ENCODE peak calls at places on chromosomes 11 and 22, in ten cellular contexts. S, I, D, G, B, A, E, R, Z and W are unnamed samples.

GRCh38 chr22:39721456-39722325 is 151.1 kb downstream of the CACNA1I start:
- DNase-seq in S (no peak), I (no peak), D (peak), G (no peak), B (peak), A (no peak), E (no peak), R (no peak), Z (no peak), W (no peak)

GRCh38 chr11:10317776-10318526 is 13.1 kb downstream of the ADM start:
- DNase-seq in S (no peak), I (no peak), D (no peak), G (no peak), B (no peak), A (no peak), E (no peak), R (no peak), Z (no peak), W (no peak)

GRCh38 chr11:134471341-134472187 is 59.5 kb upstream of the B3GAT1 start:
- DNase-seq in S (no peak), I (no peak), D (peak), G (no peak), B (no peak), A (no peak), E (no peak), R (no peak), Z (no peak), W (no peak)

GRCh38 chr11:1966531-1966930 is 19.4 kb downstream of the MRPL23 start:
- DNase-seq in S (no peak), I (no peak), D (no peak), G (no peak), B (no peak), A (no peak), E (no peak), R (no peak), Z (no peak), W (no peak)

GRCh38 chr11:104623518-104623917 is 274.7 kb downstream of the CASP12 start:
- DNase-seq in S (no peak), I (no peak), D (no peak), G (no peak), B (no peak), A (peak), E (no peak), R (no peak), Z (no peak), W (no peak)

GRCh38 chr22:19806213-19807160 is 45.9 kb downstream of the TBX1 start:
- DNase-seq in S (no peak), I (no peak), D (no peak), G (no peak), B (peak), A (peak), E (no peak), R (peak), Z (no peak), W (peak)

GRCh38 chr11:30608534-30608933 is 22.4 kb upstream of the MPPED2 start:
- DNase-seq in S (no peak), I (no peak), D (no peak), G (peak), B (no peak), A (no peak), E (no peak), R (no peak), Z (no peak), W (no peak)

GRCh38 chr22:50699754-50700386 is 27.2 kb downstream of the SHANK3 start:
- DNase-seq in S (no peak), I (no peak), D (no peak), G (peak), B (peak), A (no peak), E (no peak), R (no peak), Z (peak), W (no peak)

GRCh38 chr11:2275334-2276279 is 5.2 kb upstream of the ASCL2 start:
- DNase-seq in S (no peak), I (no peak), D (peak), G (no peak), B (peak), A (no peak), E (no peak), R (no peak), Z (no peak), W (no peak)

GRCh38 chr11:65426839-65427690 is 4.5 kb downstream of the NEAT1 start:
- DNase-seq in S (no peak), I (no peak), D (no peak), G (peak), B (peak), A (peak), E (no peak), R (no peak), Z (no peak), W (no peak)

GRCh38 chr11:18243783-18244362 is 4.6 kb downstream of the SAA2 start:
- DNase-seq in S (peak), I (peak), D (no peak), G (peak), B (no peak), A (peak), E (peak), R (no peak), Z (no peak), W (peak)

GRCh38 chr22:18000441-18001039 is 23.8 kb downstream of the MICAL3 start:
- DNase-seq in S (no peak), I (peak), D (no peak), G (peak), B (no peak), A (no peak), E (no peak), R (no peak), Z (no peak), W (no peak)

GRCh38 chr11:120168108-120168959 is 30.4 kb upstream of the TRIM29 start:
- DNase-seq in S (no peak), I (no peak), D (no peak), G (no peak), B (no peak), A (no peak), E (no peak), R (no peak), Z (no peak), W (no peak)

GRCh38 chr22:36540867-36541642 is 12.1 kb upstream of the EIF3D start:
- DNase-seq in S (no peak), I (no peak), D (no peak), G (peak), B (no peak), A (peak), E (no peak), R (no peak), Z (no peak), W (peak)

GRCh38 chr22:34638128-34638527 is 427.8 kb upstream of the ISX start:
- DNase-seq in S (no peak), I (no peak), D (no peak), G (no peak), B (no peak), A (no peak), E (no peak), R (no peak), Z (no peak), W (no peak)

GRCh38 chr11:45876401-45876800 is 9.1 kb upstream of the MAPK8IP1 start:
- DNase-seq in S (no peak), I (no peak), D (no peak), G (peak), B (no peak), A (no peak), E (no peak), R (no peak), Z (no peak), W (no peak)

GRCh38 chr11:2300290-2300935 is 1.3 kb downstream of the C11orf21 start:
- DNase-seq in S (no peak), I (no peak), D (peak), G (no peak), B (peak), A (no peak), E (no peak), R (no peak), Z (no peak), W (no peak)

GRCh38 chr22:40394607-40395006 is 24.2 kb downstream of the SGSM3 start:
- DNase-seq in S (no peak), I (no peak), D (no peak), G (no peak), B (no peak), A (no peak), E (no peak), R (no peak), Z (no peak), W (no peak)

GRCh38 chr11:123719452-123719851 is 22.0 kb downstream of the ZNF202 start:
- DNase-seq in S (no peak), I (no peak), D (no peak), G (no peak), B (no peak), A (peak), E (no peak), R (no peak), Z (no peak), W (no peak)

GRCh38 chr11:19970944-19971343 is 189.3 kb downstream of the DBX1 start:
- DNase-seq in S (no peak), I (no peak), D (no peak), G (no peak), B (no peak), A (no peak), E (no peak), R (no peak), Z (no peak), W (no peak)

GRCh38 chr11:69669486-69669885 is 5.7 kb downstream of the LTO1 start:
- DNase-seq in S (no peak), I (no peak), D (no peak), G (no peak), B (no peak), A (no peak), E (no peak), R (no peak), Z (no peak), W (no peak)

GRCh38 chr11:26953770-26954392 is 40.0 kb upstream of the FIBIN start:
- DNase-seq in S (no peak), I (no peak), D (no peak), G (no peak), B (no peak), A (peak), E (no peak), R (no peak), Z (no peak), W (no peak)

GRCh38 chr11:128796275-128796674 is 70.8 kb downstream of the KCNJ1 start:
- DNase-seq in S (no peak), I (no peak), D (no peak), G (no peak), B (no peak), A (no peak), E (no peak), R (no peak), Z (no peak), W (no peak)

GRCh38 chr11:111736191-111736590 is 30.0 kb downstream of the PPP2R1B start:
- DNase-seq in S (peak), I (no peak), D (no peak), G (no peak), B (no peak), A (no peak), E (no peak), R (no peak), Z (no peak), W (no peak)

GRCh38 chr22:43921361-43921760 is 2.2 kb upstream of the PNPLA3 start:
- DNase-seq in S (no peak), I (no peak), D (no peak), G (no peak), B (no peak), A (no peak), E (no peak), R (no peak), Z (no peak), W (no peak)

GRCh38 chr11:121451982-121452608 is at the start of gene SORL1:
- DNase-seq in S (no peak), I (peak), D (peak), G (peak), B (no peak), A (peak), E (peak), R (no peak), Z (peak), W (no peak)

GRCh38 chr22:45473626-45474237 is 29.0 kb upstream of the FBLN1 start:
- DNase-seq in S (no peak), I (no peak), D (no peak), G (no peak), B (no peak), A (no peak), E (no peak), R (no peak), Z (no peak), W (no peak)

GRCh38 chr11:60343094-60343704 is 16.1 kb downstream of the MS4A6E start:
- DNase-seq in S (no peak), I (no peak), D (no peak), G (peak), B (no peak), A (peak), E (no peak), R (no peak), Z (no peak), W (no peak)

GRCh38 chr11:18720086-18720810 is 5.7 kb downstream of the IGSF22 start:
- DNase-seq in S (no peak), I (no peak), D (no peak), G (no peak), B (no peak), A (peak), E (no peak), R (no peak), Z (no peak), W (no peak)

GRCh38 chr11:104582431-104582830 is 315.8 kb downstream of the CASP12 start:
- DNase-seq in S (no peak), I (no peak), D (no peak), G (no peak), B (no peak), A (peak), E (no peak), R (no peak), Z (no peak), W (no peak)

GRCh38 chr22:37896181-37896592 is 9.9 kb upstream of the MICALL1 start:
- DNase-seq in S (no peak), I (no peak), D (no peak), G (peak), B (no peak), A (peak), E (peak), R (no peak), Z (no peak), W (no peak)

GRCh38 chr11:59822989-59823566 is 12.5 kb upstream of the MRPL16 start:
- DNase-seq in S (peak), I (peak), D (no peak), G (peak), B (no peak), A (peak), E (peak), R (no peak), Z (no peak), W (peak)

GRCh38 chr11:102546923-102547471 is 16.4 kb upstream of the MMP7 start:
- DNase-seq in S (no peak), I (no peak), D (no peak), G (no peak), B (no peak), A (no peak), E (peak), R (no peak), Z (no peak), W (no peak)

GRCh38 chr11:35742707-35743454 is 80.3 kb downstream of the TRIM44 start:
- DNase-seq in S (no peak), I (no peak), D (no peak), G (no peak), B (no peak), A (no peak), E (no peak), R (no peak), Z (no peak), W (no peak)

GRCh38 chr11:118657709-118658108 is 21.7 kb downstream of the TREH start:
- DNase-seq in S (no peak), I (no peak), D (no peak), G (no peak), B (no peak), A (no peak), E (no peak), R (no peak), Z (no peak), W (no peak)

GRCh38 chr11:118657238-118657637 is 22.2 kb downstream of the TREH start:
- DNase-seq in S (no peak), I (no peak), D (no peak), G (peak), B (no peak), A (no peak), E (no peak), R (no peak), Z (no peak), W (no peak)

GRCh38 chr11:118659314-118659939 is 20.0 kb downstream of the TREH start:
- DNase-seq in S (peak), I (peak), D (peak), G (peak), B (no peak), A (peak), E (peak), R (no peak), Z (peak), W (peak)

GRCh38 chr11:118659956-118660645 is 19.3 kb downstream of the TREH start:
- DNase-seq in S (no peak), I (no peak), D (no peak), G (peak), B (no peak), A (no peak), E (no peak), R (no peak), Z (no peak), W (no peak)

GRCh38 chr11:118658372-118659313 is 20.8 kb downstream of the TREH start:
- DNase-seq in S (no peak), I (no peak), D (no peak), G (peak), B (no peak), A (no peak), E (no peak), R (no peak), Z (no peak), W (no peak)
- TF ChIP-seq CTCF in S (peak), I (no peak), D (no peak), G (no peak), B (no peak), A (peak), E (no peak), R (no peak), Z (no peak), W (peak)

GRCh38 chr11:15275141-15275540 is 160.4 kb downstream of the INSC start:
- DNase-seq in S (no peak), I (no peak), D (no peak), G (no peak), B (no peak), A (no peak), E (no peak), R (no peak), Z (no peak), W (no peak)

GRCh38 chr11:15278129-15278528 is 163.4 kb downstream of the INSC start:
- DNase-seq in S (no peak), I (no peak), D (no peak), G (no peak), B (no peak), A (no peak), E (no peak), R (no peak), Z (no peak), W (no peak)

GRCh38 chr11:15280393-15280792 is 165.7 kb downstream of the INSC start:
- DNase-seq in S (no peak), I (no peak), D (no peak), G (no peak), B (no peak), A (no peak), E (no peak), R (no peak), Z (no peak), W (no peak)

DNA sequence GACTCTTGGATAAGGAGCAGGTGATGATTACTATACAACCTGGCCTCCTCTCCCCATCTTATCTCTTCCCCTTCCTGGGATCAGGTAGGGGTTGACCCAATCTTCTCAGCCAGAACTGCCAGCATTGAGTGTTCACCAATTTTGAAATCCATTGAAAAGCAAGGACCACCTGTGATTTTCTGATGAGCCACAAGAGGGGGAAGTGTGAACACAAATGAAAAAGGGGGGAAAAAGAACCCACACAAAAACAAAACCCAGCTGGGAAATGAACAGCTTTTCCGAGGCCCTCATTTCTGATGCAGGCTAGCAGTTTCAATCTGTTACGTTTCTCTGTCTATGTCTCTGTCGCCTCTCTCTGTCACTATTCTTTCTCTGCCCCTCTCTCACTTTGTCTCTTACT is 161.9 kb downstream of the INSC start:
- DNase-seq in S (no peak), I (peak), D (no peak), G (peak), B (no peak), A (no peak), E (no peak), R (no peak), Z (no peak), W (no peak)
- TF ChIP-seq CTCF in S (peak), I (peak), D (peak), G (peak), B (peak), A (no peak), E (no peak), R (no peak), Z (peak), W (peak)

DNA sequence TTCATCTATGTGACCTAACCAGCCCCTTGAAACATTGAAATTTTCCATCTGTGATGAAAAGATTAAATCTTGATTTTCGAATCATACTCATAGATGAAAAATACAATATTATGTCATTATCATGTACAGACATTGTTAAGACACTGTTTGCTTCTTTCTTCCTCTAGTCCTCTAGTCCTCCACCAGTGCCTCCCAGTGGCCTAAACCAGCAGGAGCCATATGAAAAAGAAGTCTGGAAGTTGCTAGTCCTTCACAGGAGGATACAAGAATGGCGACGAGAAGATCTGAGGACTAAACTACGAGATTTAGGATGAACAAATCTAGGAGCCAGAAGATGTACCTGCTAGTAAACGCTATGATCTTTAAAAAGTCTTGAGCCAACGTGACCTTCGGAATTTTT is 134.1 kb downstream of the SLC17A6 start:
- DNase-seq in S (no peak), I (no peak), D (no peak), G (peak), B (no peak), A (peak), E (no peak), R (no peak), Z (no peak), W (no peak)
- TF ChIP-seq CTCF in S (peak), I (no peak), D (peak), G (peak), B (no peak), A (peak), E (no peak), R (peak), Z (no peak), W (peak)

GRCh38 chr22:22348127-22348814 is 103.7 kb downstream of the VPREB1 start:
- DNase-seq in S (no peak), I (no peak), D (no peak), G (peak), B (no peak), A (peak), E (no peak), R (no peak), Z (no peak), W (no peak)
- TF ChIP-seq CTCF in S (no peak), I (no peak), D (peak), G (peak), B (peak), A (peak), E (no peak), R (no peak), Z (no peak), W (peak)

GRCh38 chr11:8365542-8365941 is 101.9 kb upstream of the LMO1 start:
- DNase-seq in S (no peak), I (no peak), D (no peak), G (peak), B (peak), A (no peak), E (no peak), R (no peak), Z (no peak), W (no peak)
- TF ChIP-seq CTCF in S (no peak), I (no peak), D (no peak), G (peak), B (no peak), A (peak), E (no peak), R (no peak), Z (no peak), W (peak)